ENCODE peak calls at places on chromosomes 2 and 18, in four cellular contexts. A is upper lobe of right lung, J is left ventricle myocardium inferior, V is coronary artery. P is an unnamed sample.

GRCh38 chr2:173048901-173049661 is 26.6 kb upstream of the MAP3K20 start:
- DNase-seq in A (no peak), J (peak), V (no peak), P (no peak)

GRCh38 chr2:182208421-182208820 is 218.4 kb downstream of the PDE1A start:
- DNase-seq in A (no peak), J (no peak), V (no peak), P (no peak)

GRCh38 chr18:75970212-75970611 is 524.8 kb downstream of the ZNF516 start:
- DNase-seq in A (no peak), J (no peak), V (no peak), P (no peak)

GRCh38 chr18:50427896-50428295 is 53.0 kb downstream of the SKA1 start:
- DNase-seq in A (no peak), J (no peak), V (no peak), P (no peak)

GRCh38 chr2:216139884-216140283 is 30.7 kb downstream of the XRCC5 start:
- DNase-seq in A (no peak), J (no peak), V (no peak), P (no peak)

GRCh38 chr2:27527182-27527581 is 30.5 kb downstream of the GCKR start:
- DNase-seq in A (no peak), J (no peak), V (no peak), P (no peak)

GRCh38 chr2:213187833-213188532 is 36.6 kb upstream of the IKZF2 start:
- DNase-seq in A (no peak), J (no peak), V (no peak), P (no peak)

GRCh38 chr2:190842606-190843104 is 38.0 kb upstream of the GLS start:
- DNase-seq in A (no peak), J (no peak), V (no peak), P (no peak)

GRCh38 chr2:167181134-167181533 is 292.9 kb downstream of the XIRP2 start:
- DNase-seq in A (no peak), J (no peak), V (no peak), P (no peak)

GRCh38 chr2:74186038-74186437 is 7.4 kb upstream of the MOB1A start:
- DNase-seq in A (no peak), J (no peak), V (no peak), P (no peak)

GRCh38 chr2:134611316-134611715 is 107.5 kb downstream of the TMEM163 start:
- DNase-seq in A (no peak), J (no peak), V (no peak), P (no peak)

GRCh38 chr2:135072125-135072997 is 20.3 kb downstream of the RAB3GAP1 start:
- DNase-seq in A (no peak), J (no peak), V (no peak), P (no peak)

GRCh38 chr2:237122214-237122666 is 36.6 kb downstream of the COPS8 start:
- DNase-seq in A (peak), J (peak), V (peak), P (no peak)

GRCh38 chr2:47888581-47889280 is 17.6 kb downstream of the FBXO11 start:
- DNase-seq in A (no peak), J (no peak), V (no peak), P (no peak)

GRCh38 chr18:58565021-58565420 is 63.9 kb downstream of the ALPK2 start:
- DNase-seq in A (no peak), J (no peak), V (no peak), P (no peak)

GRCh38 chr2:237995036-237995435 is 28.2 kb downstream of the UBE2F start:
- DNase-seq in A (no peak), J (no peak), V (no peak), P (no peak)

GRCh38 chr18:66616523-66616983 is 12.7 kb upstream of the CDH19 start:
- DNase-seq in A (no peak), J (no peak), V (no peak), P (peak)

GRCh38 chr18:13548944-13549878 is 177.1 kb downstream of the FAM210A start:
- DNase-seq in A (no peak), J (no peak), V (peak), P (no peak)

GRCh38 chr18:2410688-2411087 is 160.6 kb downstream of the METTL4 start:
- DNase-seq in A (no peak), J (no peak), V (no peak), P (no peak)

GRCh38 chr2:228318218-228318617 is 136.7 kb upstream of the SPHKAP start:
- DNase-seq in A (no peak), J (no peak), V (no peak), P (no peak)
- TF ChIP-seq CTCF in A (peak), J (peak), V (no peak), P (peak)

DNA sequence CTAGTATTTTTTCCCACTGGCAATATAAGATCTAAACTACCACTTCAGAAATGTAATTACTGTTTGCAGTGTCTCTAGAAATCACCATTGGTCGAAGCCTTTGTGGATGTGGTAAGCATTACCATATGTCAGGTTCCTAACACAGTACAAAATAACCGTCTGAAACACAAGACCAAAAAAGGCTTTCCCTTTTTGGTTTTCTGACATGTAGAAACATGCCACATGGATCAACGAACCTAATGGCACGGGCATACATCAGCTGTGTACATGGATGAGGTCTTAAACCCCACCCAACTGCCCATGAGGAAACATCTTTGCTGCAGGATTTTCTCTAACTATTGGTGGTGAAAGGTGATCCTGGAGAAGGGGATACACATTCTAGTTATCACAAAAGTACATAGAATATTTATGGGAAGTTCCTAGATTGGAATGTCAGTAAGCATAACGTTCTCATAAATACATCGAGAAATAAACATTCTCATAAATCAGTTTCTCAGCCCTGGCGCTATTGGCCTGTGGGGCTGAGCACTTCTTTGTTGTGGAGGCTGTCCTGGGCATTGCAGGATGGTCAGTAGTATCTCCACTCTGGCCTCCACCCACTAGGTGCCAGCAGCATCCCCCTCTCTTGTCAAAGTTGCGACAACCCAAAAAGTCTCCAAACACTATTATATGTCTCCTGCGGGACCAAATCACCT is 9.0 kb downstream of the VIT start:
- DNase-seq in A (no peak), J (no peak), V (no peak), P (no peak)
- TF ChIP-seq CTCF in A (no peak), J (no peak), V (no peak), P (peak)

GRCh38 chr2:17326717-17327116 is 191.5 kb downstream of the RAD51AP2 start:
- DNase-seq in A (no peak), J (no peak), V (no peak), P (no peak)
- TF ChIP-seq CTCF in A (no peak), J (no peak), V (no peak), P (no peak)

GRCh38 chr2:953975-954686 is 3.5 kb downstream of the SNTG2 start:
- DNase-seq in A (no peak), J (no peak), V (no peak), P (no peak)
- TF ChIP-seq CTCF in A (peak), J (peak), V (no peak), P (peak)

GRCh38 chr2:61176755-61177726 is 15.1 kb downstream of the C2orf74 start:
- DNase-seq in A (peak), J (peak), V (peak), P (peak)
- TF ChIP-seq CTCF in A (no peak), J (no peak), V (no peak), P (peak)